ENCODE peak calls at places on chromosomes 13 and 19, in ten cellular contexts. E, H, I, Z, M, O, Y, X, K and D are unnamed samples.

GRCh38 chr13:47680752-47681151 is 320.3 kb downstream of the SUCLA2 start:
- DNase-seq in E (no peak), H (no peak), I (peak), Z (peak), M (no peak), O (no peak), Y (peak), X (no peak), K (no peak), D (no peak)

GRCh38 chr13:28358673-28359072 is 136.3 kb downstream of the FLT1 start:
- DNase-seq in E (no peak), H (no peak), I (no peak), Z (no peak), M (no peak), O (no peak), Y (no peak), X (no peak), K (no peak), D (no peak)

GRCh38 chr13:97295279-97296182 is 73.4 kb downstream of the MBNL2 start:
- DNase-seq in E (no peak), H (no peak), I (peak), Z (peak), M (no peak), O (no peak), Y (peak), X (no peak), K (no peak), D (no peak)

GRCh38 chr13:39448831-39449230 is 154.2 kb downstream of the LHFPL6 start:
- DNase-seq in E (peak), H (no peak), I (no peak), Z (no peak), M (no peak), O (no peak), Y (no peak), X (no peak), K (no peak), D (no peak)

GRCh38 chr19:55153652-55154264 is 3.8 kb downstream of the TNNI3 start:
- DNase-seq in E (no peak), H (no peak), I (no peak), Z (no peak), M (no peak), O (no peak), Y (no peak), X (no peak), K (no peak), D (no peak)

GRCh38 chr19:57465680-57466381 is 8.9 kb upstream of the VN1R1 start:
- DNase-seq in E (no peak), H (no peak), I (no peak), Z (peak), M (peak), O (no peak), Y (no peak), X (no peak), K (no peak), D (no peak)

GRCh38 chr19:10260141-10260584 is 8.1 kb downstream of the MRPL4 start:
- DNase-seq in E (no peak), H (no peak), I (peak), Z (peak), M (no peak), O (peak), Y (peak), X (no peak), K (no peak), D (no peak)

GRCh38 chr19:29364999-29365398 is 152.0 kb upstream of the UQCRFS1 start:
- DNase-seq in E (no peak), H (no peak), I (no peak), Z (no peak), M (no peak), O (no peak), Y (no peak), X (no peak), K (no peak), D (no peak)

GRCh38 chr13:76878043-76878442 is 8.2 kb downstream of the KCTD12 start:
- DNase-seq in E (no peak), H (no peak), I (no peak), Z (no peak), M (no peak), O (no peak), Y (no peak), X (no peak), K (no peak), D (no peak)

GRCh38 chr13:70527553-70527952 is 419.3 kb upstream of the KLHL1 start:
- DNase-seq in E (no peak), H (no peak), I (no peak), Z (no peak), M (no peak), O (no peak), Y (no peak), X (no peak), K (no peak), D (no peak)

GRCh38 chr19:8209965-8210659 is 942 bp downstream of the CERS4 start:
- DNase-seq in E (no peak), H (no peak), I (no peak), Z (no peak), M (peak), O (no peak), Y (no peak), X (no peak), K (peak), D (no peak)

GRCh38 chr19:49473868-49474544 is at the start of gene FLT3LG:
- DNase-seq in E (peak), H (peak), I (peak), Z (peak), M (peak), O (peak), Y (no peak), X (peak), K (peak), D (no peak)

GRCh38 chr19:47240996-47241918 is 10.3 kb upstream of the BBC3 start:
- DNase-seq in E (peak), H (no peak), I (peak), Z (peak), M (peak), O (peak), Y (peak), X (peak), K (peak), D (no peak)

GRCh38 chr13:107642841-107643240 is 572.5 kb downstream of the LIG4 start:
- DNase-seq in E (no peak), H (no peak), I (no peak), Z (no peak), M (peak), O (no peak), Y (no peak), X (no peak), K (no peak), D (no peak)

GRCh38 chr13:25372275-25373081 is 704 bp downstream of the ATP8A2 start:
- DNase-seq in E (no peak), H (no peak), I (no peak), Z (no peak), M (peak), O (no peak), Y (no peak), X (no peak), K (peak), D (no peak)

GRCh38 chr19:55265173-55265572 is 6.4 kb upstream of the PPP6R1 start:
- DNase-seq in E (no peak), H (no peak), I (no peak), Z (no peak), M (no peak), O (no peak), Y (no peak), X (no peak), K (no peak), D (no peak)

GRCh38 chr13:90308249-90308648 is 1039.2 kb upstream of the MIR17HG start:
- DNase-seq in E (no peak), H (no peak), I (no peak), Z (no peak), M (no peak), O (no peak), Y (no peak), X (no peak), K (no peak), D (no peak)

GRCh38 chr13:25911020-25911419 is 140.8 kb downstream of the SHISA2 start:
- DNase-seq in E (no peak), H (no peak), I (no peak), Z (no peak), M (no peak), O (no peak), Y (no peak), X (no peak), K (no peak), D (no peak)

GRCh38 chr19:19113040-19113541 is 25.2 kb downstream of the TMEM161A start:
- DNase-seq in E (no peak), H (no peak), I (no peak), Z (peak), M (peak), O (no peak), Y (no peak), X (no peak), K (peak), D (no peak)

GRCh38 chr13:96710166-96710866 is 284.0 kb downstream of the OXGR1 start:
- DNase-seq in E (no peak), H (no peak), I (no peak), Z (peak), M (peak), O (no peak), Y (no peak), X (no peak), K (no peak), D (no peak)

GRCh38 chr13:31781064-31781463 is 41.7 kb downstream of the RXFP2 start:
- DNase-seq in E (no peak), H (no peak), I (no peak), Z (no peak), M (no peak), O (no peak), Y (no peak), X (no peak), K (no peak), D (no peak)

GRCh38 chr13:76516013-76516412 is 370.2 kb downstream of the KCTD12 start:
- DNase-seq in E (no peak), H (peak), I (no peak), Z (peak), M (no peak), O (no peak), Y (peak), X (no peak), K (no peak), D (no peak)

GRCh38 chr13:77751513-77752456 is 54.3 kb downstream of the SLAIN1 start:
- DNase-seq in E (peak), H (no peak), I (peak), Z (peak), M (no peak), O (no peak), Y (peak), X (no peak), K (peak), D (no peak)

GRCh38 chr13:32060319-32060924 is 28.8 kb downstream of the FRY start:
- DNase-seq in E (peak), H (no peak), I (no peak), Z (no peak), M (no peak), O (no peak), Y (no peak), X (peak), K (peak), D (no peak)

GRCh38 chr19:391726-392374 is 17.1 kb downstream of the C2CD4C start:
- DNase-seq in E (peak), H (no peak), I (no peak), Z (no peak), M (no peak), O (no peak), Y (no peak), X (no peak), K (no peak), D (no peak)

DNA sequence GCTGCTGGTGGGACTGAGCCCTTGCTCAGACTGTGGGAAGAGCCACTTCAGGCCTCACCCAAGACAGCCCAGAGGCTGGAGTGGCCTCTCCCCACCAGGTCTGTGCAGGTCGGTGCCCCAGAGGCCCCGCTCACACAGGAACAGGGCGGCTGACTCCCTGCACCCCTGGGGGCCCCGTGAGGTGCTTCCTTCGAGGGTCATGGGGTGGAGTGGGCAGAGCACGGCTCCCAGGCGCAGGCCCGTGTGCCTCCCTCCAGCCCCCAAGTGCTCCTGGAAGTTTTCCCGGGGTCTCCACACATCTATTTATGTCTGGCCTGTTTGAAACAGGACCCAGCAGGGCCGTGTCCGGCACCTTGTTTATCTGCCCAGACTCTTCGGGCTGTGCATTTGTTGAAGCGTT is 9.5 kb upstream of the TMEM255B start:
- DNase-seq in E (no peak), H (no peak), I (no peak), Z (no peak), M (no peak), O (no peak), Y (no peak), X (no peak), K (no peak), D (no peak)
- TF ChIP-seq CTCF in E (no peak), H (no peak), I (no peak), Z (no peak), M (no peak), O (no peak), Y (no peak), X (no peak), K (no peak), D (no peak)

DNA sequence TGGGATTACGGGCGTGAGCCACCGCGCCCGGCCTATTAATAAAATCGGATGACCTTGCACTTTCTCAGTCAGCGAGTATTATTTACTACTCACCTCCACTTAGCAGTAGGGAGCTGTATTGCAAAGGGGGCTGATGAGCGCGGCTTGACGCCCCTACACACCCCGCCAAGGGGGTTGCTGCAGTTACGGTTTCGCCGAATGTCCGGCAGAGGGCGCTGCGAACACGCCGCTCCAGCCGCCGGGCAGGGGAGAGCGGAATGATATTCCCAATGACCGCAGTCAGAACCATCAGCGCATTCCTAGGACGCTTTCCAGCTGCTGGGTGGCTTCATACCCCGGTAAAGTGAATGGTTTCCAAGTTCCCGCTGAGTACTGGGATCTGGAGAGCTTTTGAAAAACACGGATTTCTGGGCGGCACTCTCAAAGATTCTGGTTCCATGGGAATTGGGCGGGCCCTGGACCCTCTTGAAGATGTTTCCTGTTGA is 30.0 kb upstream of the TPT1 start:
- DNase-seq in E (peak), H (peak), I (peak), Z (peak), M (peak), O (peak), Y (peak), X (peak), K (peak), D (peak)
- TF ChIP-seq CTCF in E (peak), H (peak), I (peak), Z (peak), M (peak), O (peak), Y (peak), X (peak), K (peak), D (peak)

GRCh38 chr19:33509774-33510173 is 11.8 kb downstream of the PEPD start:
- DNase-seq in E (no peak), H (no peak), I (no peak), Z (peak), M (no peak), O (peak), Y (no peak), X (no peak), K (no peak), D (no peak)

GRCh38 chr19:33508009-33508408 is 13.6 kb downstream of the PEPD start:
- DNase-seq in E (no peak), H (no peak), I (no peak), Z (no peak), M (no peak), O (no peak), Y (no peak), X (no peak), K (no peak), D (no peak)

GRCh38 chr19:33507021-33507956 is 14.3 kb downstream of the PEPD start:
- DNase-seq in E (no peak), H (no peak), I (peak), Z (peak), M (no peak), O (no peak), Y (peak), X (no peak), K (no peak), D (no peak)

GRCh38 chr19:33508941-33509614 is 12.5 kb downstream of the PEPD start:
- DNase-seq in E (no peak), H (no peak), I (no peak), Z (no peak), M (no peak), O (no peak), Y (peak), X (no peak), K (no peak), D (no peak)

DNA sequence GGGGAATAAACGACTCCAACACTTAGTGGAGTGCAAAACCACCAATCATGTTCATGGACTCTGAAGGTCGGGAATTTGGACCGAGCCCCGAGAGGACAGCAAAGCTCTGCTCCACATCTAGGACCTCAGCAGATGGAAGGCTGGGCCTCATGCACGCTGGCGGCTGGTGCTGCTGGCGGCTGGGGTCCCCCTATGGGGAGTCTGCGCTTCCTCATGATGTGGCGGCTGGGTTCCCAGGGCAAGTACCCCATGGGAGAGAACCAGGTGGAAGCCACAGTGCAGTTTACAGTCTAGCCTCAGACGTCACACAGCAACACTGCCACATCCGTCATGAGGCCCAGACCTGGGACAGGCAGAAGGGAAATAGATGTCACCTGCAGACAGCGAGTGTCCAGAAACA is 13.2 kb downstream of the PEPD start:
- DNase-seq in E (no peak), H (no peak), I (no peak), Z (no peak), M (no peak), O (no peak), Y (no peak), X (no peak), K (no peak), D (no peak)
- TF ChIP-seq CTCF in E (no peak), H (no peak), I (no peak), Z (no peak), M (no peak), O (no peak), Y (no peak), X (no peak), K (no peak), D (no peak)

DNA sequence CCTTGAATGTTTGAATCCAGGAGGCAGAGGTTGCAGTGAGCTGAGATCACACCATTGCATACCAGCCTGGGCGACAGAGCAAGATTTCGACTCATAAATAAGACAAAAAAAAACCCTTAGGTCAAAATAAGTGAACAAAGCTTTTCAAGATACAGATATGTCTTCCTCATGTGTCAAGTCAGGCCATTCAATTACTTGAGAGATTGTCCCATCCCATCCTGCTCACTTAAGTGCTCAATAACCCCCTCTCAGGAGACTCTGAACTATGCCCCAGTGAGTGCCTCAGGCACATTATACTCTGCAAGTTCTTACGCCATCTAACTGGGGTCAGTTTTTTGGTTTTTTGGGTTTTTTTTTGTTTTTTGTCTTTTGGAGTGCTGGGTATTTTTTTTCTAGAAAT is 2.6 kb downstream of the ZNF91 start:
- DNase-seq in E (no peak), H (no peak), I (no peak), Z (no peak), M (no peak), O (no peak), Y (peak), X (no peak), K (no peak), D (no peak)
- TF ChIP-seq CTCF in E (no peak), H (no peak), I (no peak), Z (no peak), M (no peak), O (no peak), Y (no peak), X (no peak), K (no peak), D (no peak)

DNA sequence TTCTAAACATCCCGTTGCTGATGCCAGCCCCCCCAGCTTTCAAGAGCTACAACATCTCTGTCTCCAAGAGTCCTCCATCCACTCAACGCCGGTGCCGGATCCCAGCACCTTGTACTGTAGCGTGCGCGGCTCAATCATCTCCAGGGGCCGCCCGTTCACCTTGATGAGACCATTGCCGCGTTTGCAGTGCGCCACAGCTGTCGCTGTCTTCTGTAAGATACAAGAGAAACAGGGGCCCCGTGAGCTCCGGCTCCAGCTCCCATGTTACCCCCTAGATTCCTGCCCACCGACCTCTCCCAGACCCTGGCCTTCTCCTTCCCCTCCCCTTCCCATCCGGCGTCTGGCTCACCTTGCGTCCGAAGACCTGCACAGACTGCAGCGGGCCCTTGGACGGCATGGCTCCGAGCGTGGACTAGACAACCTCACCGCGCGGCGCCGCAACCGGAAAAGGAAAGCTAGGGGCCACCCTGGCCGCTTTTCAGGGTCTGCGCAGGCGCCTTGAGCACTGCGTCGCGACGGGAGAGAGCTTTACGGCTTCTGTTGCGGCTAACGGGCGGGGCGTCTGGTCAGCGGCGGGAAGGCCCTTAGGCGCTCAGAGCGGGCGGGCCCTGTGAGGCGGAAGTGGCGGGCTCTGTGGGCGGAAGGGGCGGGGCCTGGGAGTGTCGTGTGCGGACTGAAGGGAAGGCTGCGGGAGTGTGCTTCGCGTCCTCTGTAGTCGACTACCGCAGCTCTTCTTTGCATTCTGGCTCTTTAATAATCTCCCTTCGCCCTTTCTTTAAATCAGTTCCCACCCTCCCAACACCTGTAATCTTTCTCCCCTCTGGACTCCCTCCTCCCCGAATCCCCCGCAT is at the start of gene RPS16:
- DNase-seq in E (peak), H (peak), I (peak), Z (peak), M (peak), O (peak), Y (peak), X (peak), K (peak), D (peak)
- TF ChIP-seq CTCF in E (no peak), H (no peak), I (no peak), Z (no peak), M (no peak), O (peak), Y (no peak), X (no peak), K (no peak), D (no peak)

GRCh38 chr13:112374271-112374670 is 1.9 kb upstream of the SPACA7 start:
- DNase-seq in E (no peak), H (no peak), I (no peak), Z (no peak), M (no peak), O (no peak), Y (no peak), X (no peak), K (no peak), D (no peak)

GRCh38 chr13:112376050-112376681 is at the start of gene SPACA7:
- DNase-seq in E (no peak), H (no peak), I (no peak), Z (no peak), M (no peak), O (no peak), Y (no peak), X (no peak), K (no peak), D (no peak)

GRCh38 chr13:112368883-112369282 is 7.3 kb upstream of the SPACA7 start:
- DNase-seq in E (no peak), H (no peak), I (no peak), Z (no peak), M (no peak), O (no peak), Y (no peak), X (no peak), K (no peak), D (no peak)

GRCh38 chr13:112366907-112367646 is 9.1 kb upstream of the SPACA7 start:
- DNase-seq in E (no peak), H (no peak), I (no peak), Z (no peak), M (no peak), O (no peak), Y (no peak), X (no peak), K (no peak), D (no peak)

GRCh38 chr13:112370311-112370710 is 5.8 kb upstream of the SPACA7 start:
- DNase-seq in E (no peak), H (no peak), I (no peak), Z (no peak), M (no peak), O (no peak), Y (no peak), X (no peak), K (no peak), D (no peak)
- TF ChIP-seq CTCF in E (no peak), H (no peak), I (no peak), Z (no peak), M (no peak), O (no peak), Y (no peak), X (no peak), K (no peak), D (no peak)